ENCODE peak calls at places on chromosome X, in five cellular contexts. One of them, this sample, is unnamed.

GRCh38 chrX:133265331-133265730 is 47.2 kb upstream of the TFDP3 start:
- DNase-seq in neural progenitor cell: peak; percentile 93
- DNase-seq in mammary epithelial cell: no peak
- DNase-seq in H9: peak; percentile 80
- DNase-seq in IMR-90: no peak
- DNase-seq in this sample: no peak

GRCh38 chrX:12441376-12442128 is 303.3 kb downstream of the FRMPD4 start:
- DNase-seq in neural progenitor cell: no peak
- DNase-seq in mammary epithelial cell: peak; percentile 80
- DNase-seq in IMR-90: peak; percentile 87
- DNase-seq in H9: no peak
- DNase-seq in this sample: peak; percentile 25

GRCh38 chrX:72308566-72309296 is 3.0 kb upstream of the CITED1 start:
- DNase-seq in mammary epithelial cell: peak; percentile 57
- DNase-seq in H9: peak; percentile 82
- DNase-seq in neural progenitor cell: peak; percentile 84
- DNase-seq in IMR-90: peak; percentile 50
- DNase-seq in this sample: no peak

GRCh38 chrX:77442728-77443127 is 4.5 kb upstream of the FGF16 start:
- DNase-seq in neural progenitor cell: no peak
- DNase-seq in H9: no peak
- DNase-seq in IMR-90: peak; percentile 81
- DNase-seq in mammary epithelial cell: peak; percentile 89
- DNase-seq in this sample: peak; percentile 40

GRCh38 chrX:150887906-150888465 is 10.5 kb downstream of the CD99L2 start:
- DNase-seq in IMR-90: peak; percentile 45
- DNase-seq in mammary epithelial cell: peak; percentile 23
- DNase-seq in H9: no peak
- DNase-seq in neural progenitor cell: no peak
- DNase-seq in this sample: no peak

GRCh38 chrX:10794203-10794630 is 173.8 kb upstream of the MID1 start:
- DNase-seq in neural progenitor cell: no peak
- DNase-seq in H9: no peak
- DNase-seq in mammary epithelial cell: peak; percentile 74
- DNase-seq in IMR-90: no peak
- DNase-seq in this sample: no peak

GRCh38 chrX:140762061-140762460 is 52.5 kb downstream of the LINC00632 start:
- DNase-seq in H9: peak; percentile 45
- DNase-seq in mammary epithelial cell: peak; percentile 35
- DNase-seq in IMR-90: peak; percentile 74
- DNase-seq in neural progenitor cell: peak; percentile 75
- DNase-seq in this sample: peak; percentile 23

GRCh38 chrX:147846676-147847075 is 65.0 kb upstream of the FMR1 start:
- DNase-seq in IMR-90: no peak
- DNase-seq in neural progenitor cell: no peak
- DNase-seq in mammary epithelial cell: no peak
- DNase-seq in H9: no peak
- DNase-seq in this sample: no peak

GRCh38 chrX:140524556-140524955 is 19.7 kb upstream of the SOX3 start:
- DNase-seq in neural progenitor cell: no peak
- DNase-seq in IMR-90: peak; percentile 55
- DNase-seq in mammary epithelial cell: no peak
- DNase-seq in H9: peak; percentile 25
- DNase-seq in this sample: no peak

GRCh38 chrX:8738588-8739189 is 6.8 kb upstream of the ANOS1 start:
- DNase-seq in IMR-90: peak; percentile 29
- DNase-seq in neural progenitor cell: peak; percentile 63
- DNase-seq in H9: no peak
- DNase-seq in mammary epithelial cell: no peak
- DNase-seq in this sample: no peak

GRCh38 chrX:155056877-155057792 is 13.8 kb downstream of the CMC4 start:
- DNase-seq in IMR-90: peak; percentile 70
- DNase-seq in neural progenitor cell: peak; percentile 74
- DNase-seq in mammary epithelial cell: peak; percentile 53
- DNase-seq in H9: peak; percentile 79
- DNase-seq in this sample: peak; percentile 17

GRCh38 chrX:69238960-69239231 is 73.6 kb upstream of the PJA1 start:
- DNase-seq in H9: no peak
- DNase-seq in IMR-90: no peak
- DNase-seq in mammary epithelial cell: no peak
- DNase-seq in neural progenitor cell: no peak
- DNase-seq in this sample: no peak

GRCh38 chrX:13750204-13750603 is 15.7 kb downstream of the OFD1 start:
- DNase-seq in neural progenitor cell: peak; percentile 31
- DNase-seq in H9: no peak
- DNase-seq in IMR-90: peak; percentile 48
- DNase-seq in mammary epithelial cell: peak; percentile 60
- DNase-seq in this sample: no peak

GRCh38 chrX:111652719-111653118 is 28.3 kb upstream of the ALG13 start:
- DNase-seq in H9: no peak
- DNase-seq in mammary epithelial cell: no peak
- DNase-seq in IMR-90: no peak
- DNase-seq in neural progenitor cell: peak; percentile 30
- DNase-seq in this sample: no peak

GRCh38 chrX:54223581-54223980 is 40.5 kb upstream of the FAM120C start:
- DNase-seq in mammary epithelial cell: no peak
- DNase-seq in neural progenitor cell: peak; percentile 4
- DNase-seq in H9: no peak
- DNase-seq in IMR-90: no peak
- DNase-seq in this sample: no peak

GRCh38 chrX:136147320-136147901 is at the start of gene FHL1:
- DNase-seq in IMR-90: peak; percentile 12
- DNase-seq in mammary epithelial cell: no peak
- DNase-seq in H9: peak; percentile 37
- DNase-seq in neural progenitor cell: peak; percentile 75
- DNase-seq in this sample: no peak

GRCh38 chrX:68892651-68893050 is 63.8 kb downstream of the EFNB1 start:
- DNase-seq in H9: no peak
- DNase-seq in neural progenitor cell: peak; percentile 70
- DNase-seq in IMR-90: no peak
- DNase-seq in mammary epithelial cell: no peak
- DNase-seq in this sample: no peak

GRCh38 chrX:136761410-136761809 is 19.3 kb downstream of the ARHGEF6 start:
- DNase-seq in IMR-90: no peak
- DNase-seq in mammary epithelial cell: no peak
- DNase-seq in H9: no peak
- DNase-seq in neural progenitor cell: no peak
- DNase-seq in this sample: no peak

GRCh38 chrX:8245411-8245810 is 74.3 kb upstream of the VCX2 start:
- DNase-seq in H9: no peak
- DNase-seq in mammary epithelial cell: no peak
- DNase-seq in neural progenitor cell: peak; percentile 15
- DNase-seq in IMR-90: no peak
- DNase-seq in this sample: no peak

GRCh38 chrX:15151267-15152196 is 118.4 kb downstream of the ASB9 start:
- DNase-seq in mammary epithelial cell: peak; percentile 23
- DNase-seq in neural progenitor cell: no peak
- DNase-seq in IMR-90: no peak
- DNase-seq in H9: no peak
- DNase-seq in this sample: no peak

GRCh38 chrX:57573754-57574153 is 18.1 kb upstream of the ZXDB start:
- DNase-seq in mammary epithelial cell: no peak
- DNase-seq in IMR-90: peak; percentile 17
- DNase-seq in neural progenitor cell: peak; percentile 39
- DNase-seq in H9: no peak
- DNase-seq in this sample: no peak

GRCh38 chrX:71199252-71199651 is 23.8 kb upstream of the GJB1 start:
- DNase-seq in neural progenitor cell: no peak
- DNase-seq in H9: no peak
- DNase-seq in IMR-90: no peak
- DNase-seq in mammary epithelial cell: no peak
- DNase-seq in this sample: no peak

GRCh38 chrX:71195959-71196727 is 26.9 kb upstream of the GJB1 start:
- DNase-seq in IMR-90: no peak
- DNase-seq in neural progenitor cell: no peak
- DNase-seq in H9: peak; percentile 38
- DNase-seq in mammary epithelial cell: no peak
- DNase-seq in this sample: no peak

GRCh38 chrX:71198066-71198465 is 25.0 kb upstream of the GJB1 start:
- DNase-seq in IMR-90: no peak
- DNase-seq in neural progenitor cell: no peak
- DNase-seq in mammary epithelial cell: no peak
- DNase-seq in H9: no peak
- DNase-seq in this sample: no peak
- H2AFZ ChIP-seq in IMR-90: no peak overlapping the region
- H2AFZ ChIP-seq in neural progenitor cell: no peak overlapping the region
- H2AFZ ChIP-seq in mammary epithelial cell: no peak overlapping the region
- H2AFZ ChIP-seq in H9: no peak overlapping the region
- H2AFZ ChIP-seq in this sample: no peak overlapping the region

GRCh38 chrX:38232287-38232686 is 11.6 kb upstream of the SRPX start:
- DNase-seq in H9: no peak
- DNase-seq in IMR-90: peak; percentile 68
- DNase-seq in neural progenitor cell: no peak
- DNase-seq in mammary epithelial cell: peak; percentile 73
- DNase-seq in this sample: peak; percentile 59
- H2AFZ ChIP-seq in H9: no peak overlapping the region
- H2AFZ ChIP-seq in IMR-90: peak overlapping the region; percentile 8
- H2AFZ ChIP-seq in neural progenitor cell: no peak overlapping the region
- H2AFZ ChIP-seq in mammary epithelial cell: peak overlapping the region; percentile 32
- H2AFZ ChIP-seq in this sample: no peak overlapping the region

GRCh38 chrX:47278684-47279083 is 45.9 kb downstream of the USP11 start:
- DNase-seq in neural progenitor cell: no peak
- DNase-seq in IMR-90: peak; percentile 78
- DNase-seq in mammary epithelial cell: peak; percentile 25
- DNase-seq in H9: no peak
- DNase-seq in this sample: no peak

GRCh38 chrX:47285762-47286320 is 53.0 kb downstream of the USP11 start:
- DNase-seq in neural progenitor cell: no peak
- DNase-seq in IMR-90: peak; percentile 5
- DNase-seq in H9: no peak
- DNase-seq in mammary epithelial cell: no peak
- DNase-seq in this sample: no peak

DNA sequence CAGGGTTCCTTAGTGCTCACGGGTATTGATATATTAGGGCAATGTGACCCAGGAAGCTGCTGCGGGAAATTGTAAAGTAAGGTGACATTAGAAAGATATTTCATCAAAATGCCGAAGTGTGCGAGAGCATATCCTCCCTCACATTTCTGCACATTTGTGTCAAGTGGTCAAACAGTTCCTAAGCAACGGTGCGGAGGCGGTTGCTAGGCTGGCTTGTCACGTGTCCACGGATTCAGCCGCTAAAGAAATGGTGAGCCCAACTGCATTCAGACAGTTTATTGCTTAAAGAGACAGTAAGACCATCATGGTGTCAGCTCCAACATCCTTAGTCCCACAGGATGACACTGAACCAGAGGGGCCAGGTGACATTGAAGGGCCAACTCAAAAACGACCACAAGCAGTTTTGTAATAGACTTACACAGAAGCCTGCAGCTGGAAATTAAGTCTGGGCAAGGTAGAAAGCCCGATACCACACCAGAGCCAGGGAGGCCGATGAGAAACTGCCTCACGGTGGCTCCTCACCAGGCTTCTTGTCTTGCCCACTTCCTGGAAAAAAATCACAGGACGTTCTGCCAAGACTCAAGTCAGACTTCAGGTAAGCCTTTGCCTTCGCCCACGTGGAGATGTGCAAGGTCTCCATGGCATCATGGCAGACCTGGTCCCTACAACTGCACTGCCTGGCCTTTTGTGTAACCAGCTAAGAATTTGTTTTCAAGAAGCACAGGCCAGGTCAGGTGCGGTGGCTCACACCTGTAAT is 50.4 kb downstream of the USP11 start:
- DNase-seq in neural progenitor cell: no peak
- DNase-seq in IMR-90: peak; percentile 65
- DNase-seq in mammary epithelial cell: peak; percentile 47
- DNase-seq in H9: no peak
- DNase-seq in this sample: no peak
- H2AFZ ChIP-seq in neural progenitor cell: no peak overlapping the region
- H2AFZ ChIP-seq in IMR-90: peak overlapping the region; percentile 76
- H2AFZ ChIP-seq in mammary epithelial cell: peak overlapping the region; percentile 54
- H2AFZ ChIP-seq in H9: no peak overlapping the region
- H2AFZ ChIP-seq in this sample: no peak overlapping the region

DNA sequence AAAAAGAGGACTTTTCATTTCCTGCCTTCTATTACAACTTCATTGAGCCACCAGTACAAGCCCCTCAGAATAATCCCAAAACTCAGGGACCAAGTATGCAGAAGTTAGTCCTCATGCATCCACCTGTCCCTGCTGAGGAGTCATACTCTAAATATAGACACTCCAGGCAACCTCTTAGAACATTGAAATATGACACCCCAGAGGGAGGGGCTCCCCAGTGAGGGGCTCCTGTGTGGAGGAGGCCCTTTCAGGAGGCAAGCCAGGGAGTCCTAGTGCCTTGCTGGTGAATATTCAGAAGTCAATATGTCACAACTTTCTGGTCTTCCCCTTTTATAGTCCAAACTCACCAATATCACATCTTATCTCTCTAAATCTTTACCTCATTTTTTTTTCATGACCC is 1.5 kb upstream of the ARMCX6 start:
- DNase-seq in IMR-90: peak; percentile 22
- DNase-seq in H9: peak; percentile 67
- DNase-seq in mammary epithelial cell: peak; percentile 11
- DNase-seq in neural progenitor cell: peak; percentile 56
- DNase-seq in this sample: no peak
- H2AFZ ChIP-seq in IMR-90: no peak overlapping the region
- H2AFZ ChIP-seq in H9: no peak overlapping the region
- H2AFZ ChIP-seq in mammary epithelial cell: no peak overlapping the region
- H2AFZ ChIP-seq in neural progenitor cell: no peak overlapping the region
- H2AFZ ChIP-seq in this sample: no peak overlapping the region

GRCh38 chrX:116873678-116874077 is 410.9 kb upstream of the CT83 start:
- DNase-seq in neural progenitor cell: no peak
- DNase-seq in H9: no peak
- DNase-seq in mammary epithelial cell: peak; percentile 45
- DNase-seq in IMR-90: no peak
- DNase-seq in this sample: no peak
- H2AFZ ChIP-seq in neural progenitor cell: no peak overlapping the region
- H2AFZ ChIP-seq in H9: no peak overlapping the region
- H2AFZ ChIP-seq in mammary epithelial cell: no peak overlapping the region
- H2AFZ ChIP-seq in IMR-90: no peak overlapping the region
- H2AFZ ChIP-seq in this sample: no peak overlapping the region

GRCh38 chrX:132204629-132205028 is 14.6 kb downstream of the RAP2C start:
- DNase-seq in IMR-90: no peak
- DNase-seq in neural progenitor cell: no peak
- DNase-seq in H9: no peak
- DNase-seq in mammary epithelial cell: no peak
- DNase-seq in this sample: no peak
- H2AFZ ChIP-seq in IMR-90: no peak overlapping the region
- H2AFZ ChIP-seq in neural progenitor cell: no peak overlapping the region
- H2AFZ ChIP-seq in H9: no peak overlapping the region
- H2AFZ ChIP-seq in mammary epithelial cell: no peak overlapping the region
- H2AFZ ChIP-seq in this sample: no peak overlapping the region

This sample was measured in keratinocyte.